ENCODE peak calls at places on chromosomes 13 and 19, in ten cellular contexts. G, W, U, P, Q, I, C, N, H and L are unnamed samples.
A peak's percentile ranks its signal among the peaks of the same experiment; 100 is the strongest.

GRCh38 chr13:22062478-22063205 is 391.8 kb downstream of the FGF9 start:
- DNase-seq in G (no peak), W (no peak), U (peak; percentile 63), P (no peak), Q (no peak), I (peak; percentile 11), C (no peak), N (no peak), H (no peak), L (no peak)

GRCh38 chr19:35011091-35011689 is 11.1 kb downstream of the GRAMD1A start:
- DNase-seq in G (no peak), W (no peak), U (no peak), P (no peak), Q (no peak), I (no peak), C (no peak), N (no peak), H (no peak), L (no peak)

GRCh38 chr13:63297162-63297561 is 1881.5 kb upstream of the PCDH20 start:
- DNase-seq in G (no peak), W (no peak), U (no peak), P (no peak), Q (no peak), I (no peak), C (no peak), N (no peak), H (no peak), L (no peak)

GRCh38 chr13:52348081-52348480 is 57.9 kb downstream of the THSD1 start:
- DNase-seq in G (peak; percentile 82), W (no peak), U (peak; percentile 88), P (no peak), Q (no peak), I (peak; percentile 57), C (no peak), N (no peak), H (no peak), L (no peak)

GRCh38 chr19:45765365-45766292 is 3.4 kb downstream of the SIX5 start:
- DNase-seq in G (no peak), W (peak; percentile 56), U (no peak), P (no peak), Q (peak; percentile 42), I (no peak), C (no peak), N (no peak), H (no peak), L (no peak)

GRCh38 chr13:112657850-112658445 is 31.9 kb upstream of the ATP11A start:
- DNase-seq in G (peak; percentile 83), W (peak; percentile 49), U (peak; percentile 81), P (no peak), Q (no peak), I (peak; percentile 33), C (no peak), N (peak; percentile 63), H (no peak), L (no peak)

GRCh38 chr13:105773887-105774538 is 761.4 kb downstream of the EFNB2 start:
- DNase-seq in G (peak; percentile 70), W (no peak), U (peak; percentile 57), P (no peak), Q (no peak), I (no peak), C (no peak), N (peak; percentile 72), H (no peak), L (no peak)

GRCh38 chr19:47035127-47035494 is 13.3 kb downstream of the TMEM160 start:
- DNase-seq in G (no peak), W (no peak), U (no peak), P (no peak), Q (peak; percentile 20), I (no peak), C (no peak), N (peak; percentile 18), H (no peak), L (no peak)

GRCh38 chr19:49421039-49421877 is 2.0 kb downstream of the PTH2 start:
- DNase-seq in G (peak; percentile 49), W (peak; percentile 50), U (peak; percentile 17), P (peak; percentile 20), Q (peak; percentile 73), I (no peak), C (peak; percentile 71), N (peak; percentile 47), H (no peak), L (peak; percentile 97)

GRCh38 chr19:46546194-46546896 is 50.7 kb upstream of the PNMA8B start:
- DNase-seq in G (peak; percentile 28), W (peak; percentile 80), U (peak; percentile 14), P (peak; percentile 31), Q (no peak), I (no peak), C (no peak), N (peak; percentile 28), H (no peak), L (no peak)

GRCh38 chr19:35388277-35389054 is 17.6 kb downstream of the GPR42 start:
- DNase-seq in G (no peak), W (no peak), U (no peak), P (peak; percentile 65), Q (no peak), I (no peak), C (no peak), N (no peak), H (no peak), L (no peak)

GRCh38 chr13:34967851-34968562 is 25.9 kb downstream of the NBEA start:
- DNase-seq in G (no peak), W (no peak), U (no peak), P (no peak), Q (no peak), I (no peak), C (no peak), N (peak; percentile 51), H (no peak), L (no peak)

GRCh38 chr19:55353356-55353802 is 1.1 kb downstream of the COX6B2 start:
- DNase-seq in G (no peak), W (no peak), U (no peak), P (no peak), Q (no peak), I (no peak), C (no peak), N (peak; percentile 39), H (no peak), L (no peak)
- H3K27me3 ChIP-seq in G (peaks cover 23% of the 10 kb centered on the region), W (peaks cover 20% of the 10 kb centered on the region), U (peaks cover 43% of the 10 kb centered on the region), P (peaks cover 3% of the 10 kb centered on the region), Q (peaks cover 39% of the 10 kb centered on the region), I (peaks cover 28% of the 10 kb centered on the region), C (peaks cover 85% of the 10 kb centered on the region), N (peaks cover 17% of the 10 kb centered on the region), H (no peaks in the 10 kb centered on the region), L (peaks cover 7% of the 10 kb centered on the region)

GRCh38 chr19:51478381-51479285 is at the start of gene CEACAM18:
- DNase-seq in G (no peak), W (no peak), U (no peak), P (no peak), Q (no peak), I (no peak), C (no peak), N (no peak), H (no peak), L (no peak)
- H3K27me3 ChIP-seq in G (no peaks in the 10 kb centered on the region), W (no peaks in the 10 kb centered on the region), U (no peaks in the 10 kb centered on the region), P (no peaks in the 10 kb centered on the region), Q (no peaks in the 10 kb centered on the region), I (no peaks in the 10 kb centered on the region), C (peaks cover 90% of the 10 kb centered on the region), N (peaks cover 7% of the 10 kb centered on the region), H (no peaks in the 10 kb centered on the region), L (no peaks in the 10 kb centered on the region)

GRCh38 chr13:111512707-111513106 is 192.3 kb downstream of the TEX29 start:
- DNase-seq in G (no peak), W (no peak), U (no peak), P (no peak), Q (peak; percentile 41), I (no peak), C (no peak), N (no peak), H (no peak), L (no peak)
- H3K27me3 ChIP-seq in G (no peaks in the 10 kb centered on the region), W (no peaks in the 10 kb centered on the region), U (no peaks in the 10 kb centered on the region), P (peaks cover 20% of the 10 kb centered on the region), Q (peaks cover 7% of the 10 kb centered on the region), I (no peaks in the 10 kb centered on the region), C (peaks cover 92% of the 10 kb centered on the region), N (peaks cover 32% of the 10 kb centered on the region), H (no peaks in the 10 kb centered on the region), L (no peaks in the 10 kb centered on the region)

GRCh38 chr19:16200776-16201391 is 3.2 kb downstream of the AP1M1 start:
- DNase-seq in G (no peak), W (no peak), U (no peak), P (no peak), Q (no peak), I (no peak), C (no peak), N (no peak), H (no peak), L (no peak)
- H3K27me3 ChIP-seq in G (no peaks in the 10 kb centered on the region), W (no peaks in the 10 kb centered on the region), U (no peaks in the 10 kb centered on the region), P (no peaks in the 10 kb centered on the region), Q (no peaks in the 10 kb centered on the region), I (no peaks in the 10 kb centered on the region), C (no peaks in the 10 kb centered on the region), N (no peaks in the 10 kb centered on the region), H (no peaks in the 10 kb centered on the region), L (no peaks in the 10 kb centered on the region)

GRCh38 chr19:646798-647565 is 7.3 kb downstream of the FGF22 start:
- DNase-seq in G (no peak), W (no peak), U (no peak), P (no peak), Q (no peak), I (no peak), C (no peak), N (no peak), H (no peak), L (no peak)

GRCh38 chr19:644363-644762 is 4.7 kb downstream of the FGF22 start:
- DNase-seq in G (no peak), W (no peak), U (no peak), P (no peak), Q (no peak), I (no peak), C (no peak), N (no peak), H (no peak), L (no peak)

GRCh38 chr19:644789-645188 is 5.1 kb downstream of the FGF22 start:
- DNase-seq in G (no peak), W (no peak), U (no peak), P (no peak), Q (no peak), I (no peak), C (no peak), N (no peak), H (no peak), L (no peak)

GRCh38 chr19:647566-648284 is 8.0 kb downstream of the FGF22 start:
- DNase-seq in G (no peak), W (no peak), U (no peak), P (no peak), Q (no peak), I (no peak), C (no peak), N (no peak), H (no peak), L (no peak)

GRCh38 chr19:645912-646797 is 6.5 kb downstream of the FGF22 start:
- DNase-seq in G (no peak), W (no peak), U (no peak), P (no peak), Q (no peak), I (no peak), C (no peak), N (no peak), H (no peak), L (no peak)
- H3K27me3 ChIP-seq in G (no peaks in the 10 kb centered on the region), W (no peaks in the 10 kb centered on the region), U (no peaks in the 10 kb centered on the region), P (no peaks in the 10 kb centered on the region), Q (no peaks in the 10 kb centered on the region), I (no peaks in the 10 kb centered on the region), C (no peaks in the 10 kb centered on the region), N (no peaks in the 10 kb centered on the region), H (no peaks in the 10 kb centered on the region), L (no peaks in the 10 kb centered on the region)